ENCODE peak calls at places on chromosomes 11 and 22, in nine cellular contexts. W, M, Y, J, D, Q, P, E and A are unnamed samples.

GRCh38 chr11:97751405-97751804 is 1269.3 kb upstream of the CNTN5 start:
- DNase-seq in W (no peak), M (no peak), Y (no peak), J (no peak), D (no peak), Q (no peak), P (no peak), E (no peak), A (no peak)

GRCh38 chr22:49541451-49542230 is 286.0 kb downstream of the BRD1 start:
- DNase-seq in W (no peak), M (no peak), Y (no peak), J (no peak), D (no peak), Q (no peak), P (no peak), E (no peak), A (no peak)

GRCh38 chr22:31561238-31561887 is 65.0 kb downstream of the SFI1 start:
- DNase-seq in W (peak; percentile 64), M (peak; percentile 61), Y (peak; percentile 91), J (peak; percentile 91), D (peak; percentile 82), Q (peak; percentile 60), P (peak; percentile 79), E (peak; percentile 51), A (peak; percentile 89)

GRCh38 chr11:135073444-135073843 is 661.4 kb upstream of the B3GAT1 start:
- DNase-seq in W (no peak), M (no peak), Y (no peak), J (no peak), D (no peak), Q (no peak), P (no peak), E (no peak), A (no peak)

GRCh38 chr11:121040614-121041002 is 16.7 kb downstream of the TBCEL start:
- DNase-seq in W (no peak), M (no peak), Y (no peak), J (no peak), D (no peak), Q (no peak), P (no peak), E (no peak), A (no peak)

GRCh38 chr22:45889539-45890350 is 87.2 kb downstream of the WNT7B start:
- DNase-seq in W (no peak), M (no peak), Y (peak; percentile 49), J (peak; percentile 13), D (peak; percentile 61), Q (no peak), P (peak; percentile 24), E (no peak), A (peak; percentile 36)

GRCh38 chr22:36775589-36775965 is 342 bp downstream of the IFT27 start:
- DNase-seq in W (no peak), M (peak; percentile 26), Y (peak; percentile 51), J (no peak), D (no peak), Q (no peak), P (peak; percentile 12), E (peak; percentile 53), A (peak; percentile 27)

GRCh38 chr22:30591191-30591587 is 521 bp downstream of the PES1 start:
- DNase-seq in W (no peak), M (no peak), Y (peak; percentile 36), J (no peak), D (no peak), Q (no peak), P (peak; percentile 31), E (no peak), A (no peak)

GRCh38 chr11:115153135-115153534 is 351.1 kb downstream of the CADM1 start:
- DNase-seq in W (peak; percentile 44), M (no peak), Y (no peak), J (no peak), D (no peak), Q (no peak), P (peak; percentile 20), E (no peak), A (no peak)

GRCh38 chr11:127844843-127845242 is 742.5 kb downstream of the ETS1 start:
- DNase-seq in W (no peak), M (no peak), Y (no peak), J (no peak), D (no peak), Q (no peak), P (no peak), E (no peak), A (no peak)

GRCh38 chr22:22709719-22710445 is 65.5 kb downstream of the GGTLC2 start:
- DNase-seq in W (no peak), M (no peak), Y (peak; percentile 23), J (peak; percentile 87), D (no peak), Q (no peak), P (no peak), E (no peak), A (no peak)

GRCh38 chr22:48687606-48688005 is 1140.1 kb downstream of the BRD1 start:
- DNase-seq in W (no peak), M (no peak), Y (no peak), J (no peak), D (no peak), Q (no peak), P (no peak), E (no peak), A (no peak)

GRCh38 chr22:30453731-30454510 is 17.9 kb downstream of the SEC14L3 start:
- DNase-seq in W (no peak), M (no peak), Y (no peak), J (no peak), D (no peak), Q (no peak), P (no peak), E (no peak), A (peak; percentile 51)